ENCODE peak calls at places on chromosome 7, in six cellular contexts. G is left ventricle myocardium inferior, M is right lobe of liver, D is neuronal stem cell, P is colonic mucosa, K is cardiac muscle cell. O is an unnamed sample.

GRCh38 chr7:129644634-129645230 is 33.2 kb downstream of the NRF1 start:
- DNase-seq in G (no peak), M (no peak), D (no peak), P (no peak), K (peak; percentile 76), O (no peak)

GRCh38 chr7:150621376-150621775 is 10.8 kb downstream of the GIMAP6 start:
- DNase-seq in G (no peak), M (no peak), D (no peak), P (no peak), K (no peak), O (no peak)

GRCh38 chr7:131076711-131077170 is 250.9 kb upstream of the MKLN1 start:
- DNase-seq in G (no peak), M (no peak), D (no peak), P (no peak), K (peak; percentile 51), O (no peak)

GRCh38 chr7:70494225-70494877 is 637.6 kb upstream of the GALNT17 start:
- DNase-seq in G (no peak), M (no peak), D (no peak), P (no peak), K (no peak), O (no peak)

GRCh38 chr7:75732764-75733630 is 5.7 kb downstream of the HIP1 start:
- DNase-seq in G (no peak), M (no peak), D (no peak), P (no peak), K (peak; percentile 73), O (no peak)

GRCh38 chr7:155011081-155011480 is 8.2 kb upstream of the PAXIP1 start:
- DNase-seq in G (no peak), M (no peak), D (no peak), P (no peak), K (no peak), O (no peak)

GRCh38 chr7:128104109-128104742 is 73.0 kb upstream of the LRRC4 start:
- DNase-seq in G (peak; percentile 26), M (no peak), D (no peak), P (no peak), K (peak; percentile 46), O (no peak)

GRCh38 chr7:37377231-37377630 is 71.4 kb downstream of the ELMO1 start:
- DNase-seq in G (no peak), M (no peak), D (no peak), P (no peak), K (no peak), O (no peak)

GRCh38 chr7:81447351-81447952 is 322.4 kb downstream of the HGF start:
- DNase-seq in G (no peak), M (no peak), D (no peak), P (peak; percentile 48), K (peak; percentile 77), O (no peak)

GRCh38 chr7:2689951-2690705 is 2.1 kb downstream of the AMZ1 start:
- DNase-seq in G (no peak), M (no peak), D (no peak), P (no peak), K (peak; percentile 63), O (no peak)

GRCh38 chr7:118153551-118154177 is 30.3 kb upstream of the LSM8 start:
- DNase-seq in G (no peak), M (no peak), D (peak; percentile 8), P (peak; percentile 36), K (peak; percentile 46), O (no peak)

GRCh38 chr7:158546214-158546613 is 41.4 kb downstream of the PTPRN2 start:
- DNase-seq in G (no peak), M (no peak), D (no peak), P (no peak), K (no peak), O (no peak)

GRCh38 chr7:16754869-16755317 is 1.3 kb downstream of the TSPAN13 start:
- DNase-seq in G (no peak), M (no peak), D (no peak), P (peak; percentile 52), K (no peak), O (peak; percentile 45)

GRCh38 chr7:155621418-155621980 is 23.0 kb upstream of the RBM33 start:
- DNase-seq in G (no peak), M (no peak), D (no peak), P (no peak), K (no peak), O (no peak)

GRCh38 chr7:95718556-95719410 is 53.6 kb upstream of the DYNC1I1 start:
- DNase-seq in G (no peak), M (no peak), D (no peak), P (no peak), K (peak; percentile 41), O (no peak)

GRCh38 chr7:2838873-2839578 is 5.1 kb downstream of the GNA12 start:
- DNase-seq in G (no peak), M (no peak), D (no peak), P (no peak), K (peak; percentile 40), O (no peak)

GRCh38 chr7:112481337-112481736 is 546 bp downstream of the LSMEM1 start:
- DNase-seq in G (no peak), M (no peak), D (no peak), P (no peak), K (no peak), O (no peak)

GRCh38 chr7:124033807-124034753 is 1.2 kb upstream of the TMEM229A start:
- DNase-seq in G (no peak), M (no peak), D (no peak), P (no peak), K (no peak), O (no peak)

GRCh38 chr7:122465296-122465695 is 160.7 kb upstream of the FEZF1 start:
- DNase-seq in G (no peak), M (no peak), D (no peak), P (no peak), K (no peak), O (no peak)

GRCh38 chr7:6406121-6406520 is 41.6 kb downstream of the DAGLB start:
- DNase-seq in G (no peak), M (no peak), D (no peak), P (no peak), K (no peak), O (no peak)

GRCh38 chr7:6409991-6410693 is 37.6 kb downstream of the DAGLB start:
- DNase-seq in G (no peak), M (no peak), D (no peak), P (no peak), K (no peak), O (no peak)

GRCh38 chr7:6407434-6407833 is 40.3 kb downstream of the DAGLB start:
- DNase-seq in G (no peak), M (no peak), D (no peak), P (no peak), K (no peak), O (no peak)

GRCh38 chr7:6413637-6414036 is 34.1 kb downstream of the DAGLB start:
- DNase-seq in G (no peak), M (no peak), D (no peak), P (no peak), K (no peak), O (no peak)

GRCh38 chr7:6409091-6409490 is 38.7 kb downstream of the DAGLB start:
- DNase-seq in G (no peak), M (no peak), D (no peak), P (no peak), K (no peak), O (no peak)
- H3K36me3 ChIP-seq in G (peaks cover 99% of the 10 kb centered on the region), M (peaks cover 69% of the 10 kb centered on the region), D (peaks cover 90% of the 10 kb centered on the region), P (peaks cover 1% of the 10 kb centered on the region), K (peaks cover 30% of the 10 kb centered on the region), O (no peaks in the 10 kb centered on the region)

DNA sequence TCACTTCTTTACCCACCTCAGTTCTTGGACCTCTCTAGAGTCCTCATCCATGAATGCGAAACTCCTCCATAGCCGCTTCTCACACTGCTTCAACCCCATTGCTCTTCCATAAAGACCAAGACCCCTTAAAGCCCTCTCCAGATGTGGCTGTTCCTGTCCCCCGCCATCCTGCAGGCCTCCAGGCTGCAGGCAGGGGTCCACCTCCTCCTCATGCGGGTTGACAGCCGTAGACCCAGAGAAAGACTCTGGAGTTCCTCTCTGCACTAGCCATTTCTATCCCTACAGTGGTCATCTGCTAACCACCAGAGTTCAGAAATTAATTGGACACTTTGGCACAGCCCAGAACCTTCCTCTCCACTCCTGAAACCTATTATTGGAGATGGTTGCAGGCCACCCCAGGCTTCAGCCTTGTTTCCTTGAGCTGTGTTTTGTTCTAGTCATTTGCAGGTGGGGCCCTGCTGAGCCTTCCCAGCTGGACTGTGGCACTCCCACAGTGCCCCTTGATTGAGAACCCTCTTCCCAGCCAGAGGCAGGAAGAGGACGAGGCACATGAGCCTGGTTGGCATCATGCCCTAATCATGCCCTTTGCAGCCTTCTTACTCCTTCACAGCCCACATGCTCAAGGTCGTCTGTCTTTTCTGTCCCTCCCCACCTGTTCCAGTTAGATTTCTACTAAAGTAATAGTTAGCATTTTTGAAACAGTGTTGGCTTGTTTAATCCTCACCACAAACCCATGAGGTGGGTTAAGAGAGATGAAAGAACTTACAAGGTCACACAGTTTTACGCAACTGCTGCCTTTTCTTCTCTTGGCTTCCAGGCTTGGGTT is 23.9 kb downstream of the CUL1 start:
- DNase-seq in G (peak; percentile 27), M (no peak), D (no peak), P (no peak), K (no peak), O (no peak)
- H3K4me1 ChIP-seq in G (peaks cover 82% of the 10 kb centered on the region), M (no peaks in the 10 kb centered on the region), D (peaks cover 4% of the 10 kb centered on the region), P (no peaks in the 10 kb centered on the region), K (no peaks in the 10 kb centered on the region), O (peaks cover 12% of the 10 kb centered on the region)

DNA sequence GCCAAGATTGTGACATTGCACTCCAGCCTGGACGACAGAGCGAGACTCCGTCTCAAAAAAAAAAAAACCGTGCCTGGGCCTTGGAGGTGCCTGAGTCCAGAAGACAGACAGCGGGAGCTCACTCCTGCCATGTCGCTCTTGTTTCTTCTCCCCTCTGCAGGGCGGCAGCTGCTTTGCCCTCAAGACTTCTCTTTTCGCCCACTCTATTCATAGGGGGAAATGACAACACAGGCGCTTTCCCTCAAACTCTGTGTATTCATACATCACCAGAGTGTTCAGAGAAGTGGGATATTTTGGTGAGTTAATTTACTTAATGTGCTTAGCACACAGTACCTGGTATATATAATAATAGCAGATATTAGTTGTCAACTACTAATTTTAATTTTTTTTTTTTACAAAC is 44.5 kb downstream of the FOXK1 start:
- DNase-seq in G (no peak), M (no peak), D (no peak), P (no peak), K (no peak), O (no peak)
- H3K36me3 ChIP-seq in G (no peaks in the 10 kb centered on the region), M (no peaks in the 10 kb centered on the region), D (peaks cover 59% of the 10 kb centered on the region), P (no peaks in the 10 kb centered on the region), K (no peaks in the 10 kb centered on the region), O (no peaks in the 10 kb centered on the region)

GRCh38 chr7:105675873-105676484 is 94.7 kb upstream of the EFCAB10 start:
- DNase-seq in G (peak; percentile 67), M (peak; percentile 72), D (no peak), P (no peak), K (no peak), O (peak; percentile 76)
- H3K4me1 ChIP-seq in G (peaks cover 84% of the 10 kb centered on the region), M (no peaks in the 10 kb centered on the region), D (peaks cover 3% of the 10 kb centered on the region), P (peaks cover 24% of the 10 kb centered on the region), K (peaks cover 18% of the 10 kb centered on the region), O (peaks cover 22% of the 10 kb centered on the region)

GRCh38 chr7:44223362-44224114 is 22.8 kb downstream of the YKT6 start:
- DNase-seq in G (no peak), M (peak; percentile 10), D (no peak), P (no peak), K (no peak), O (no peak)
- H3K36me3 ChIP-seq in G (peaks cover 5% of the 10 kb centered on the region), M (no peaks in the 10 kb centered on the region), D (no peaks in the 10 kb centered on the region), P (no peaks in the 10 kb centered on the region), K (no peaks in the 10 kb centered on the region), O (no peaks in the 10 kb centered on the region)